ENCODE peak calls at places on chromosomes 11 and 22, in nine cellular contexts. O, C, B, G, J, I, L, N and T are unnamed samples.

GRCh38 chr11:33040127-33040861 is 922 bp downstream of the TCP11L1 start:
- DNase-seq in O (no peak), C (no peak), B (no peak), G (no peak), J (no peak), I (peak; percentile 62), L (peak; percentile 22), N (peak; percentile 32), T (no peak)

GRCh38 chr11:75855191-75855590 is 40.2 kb downstream of the UVRAG start:
- DNase-seq in O (no peak), C (no peak), B (no peak), G (no peak), J (no peak), I (no peak), L (peak; percentile 7), N (no peak), T (no peak)

GRCh38 chr11:45209904-45210699 is 63.7 kb downstream of the PRDM11 start:
- DNase-seq in O (peak; percentile 81), C (peak; percentile 12), B (peak; percentile 41), G (peak; percentile 42), J (peak; percentile 90), I (peak; percentile 48), L (peak; percentile 88), N (no peak), T (peak; percentile 78)

GRCh38 chr11:17575431-17576425 is 28.7 kb downstream of the OTOG start:
- DNase-seq in O (no peak), C (no peak), B (no peak), G (no peak), J (no peak), I (no peak), L (no peak), N (no peak), T (no peak)

GRCh38 chr11:77959434-77959833 is 35.0 kb downstream of the INTS4 start:
- DNase-seq in O (no peak), C (no peak), B (no peak), G (no peak), J (no peak), I (peak; percentile 33), L (no peak), N (no peak), T (no peak)

GRCh38 chr11:69383946-69384547 is 90.1 kb downstream of the MYEOV start:
- DNase-seq in O (peak; percentile 53), C (no peak), B (no peak), G (no peak), J (no peak), I (no peak), L (no peak), N (no peak), T (no peak)

GRCh38 chr11:27362749-27363575 is at the start of gene CCDC34:
- DNase-seq in O (peak; percentile 95), C (peak; percentile 90), B (peak; percentile 93), G (peak; percentile 93), J (peak; percentile 91), I (peak; percentile 98), L (peak; percentile 98), N (peak; percentile 97), T (peak; percentile 88)

GRCh38 chr11:77085652-77086051 is 17.0 kb upstream of the OMP start:
- DNase-seq in O (peak; percentile 25), C (peak; percentile 2), B (no peak), G (no peak), J (no peak), I (no peak), L (no peak), N (no peak), T (no peak)

GRCh38 chr22:45577746-45578523 is 75.3 kb downstream of the FBLN1 start:
- DNase-seq in O (peak; percentile 95), C (peak; percentile 90), B (peak; percentile 83), G (peak; percentile 86), J (peak; percentile 87), I (peak; percentile 88), L (peak; percentile 93), N (peak; percentile 77), T (peak; percentile 86)

GRCh38 chr11:2837096-2837601 is 48.4 kb downstream of the CDKN1C start:
- DNase-seq in O (peak; percentile 88), C (peak; percentile 20), B (peak; percentile 50), G (peak; percentile 74), J (peak; percentile 82), I (peak; percentile 80), L (peak; percentile 65), N (peak; percentile 10), T (peak; percentile 61)

GRCh38 chr11:102427068-102427467 is 25.5 kb downstream of the TMEM123 start:
- DNase-seq in O (no peak), C (no peak), B (no peak), G (no peak), J (no peak), I (no peak), L (no peak), N (no peak), T (no peak)

GRCh38 chr11:17859552-17859951 is 125.0 kb downstream of the KCNC1 start:
- DNase-seq in O (no peak), C (no peak), B (no peak), G (no peak), J (no peak), I (peak; percentile 18), L (no peak), N (no peak), T (no peak)

GRCh38 chr11:91800208-91800914 is 424.3 kb upstream of the FAT3 start:
- DNase-seq in O (peak; percentile 67), C (peak; percentile 36), B (no peak), G (no peak), J (no peak), I (no peak), L (no peak), N (no peak), T (no peak)

GRCh38 chr11:33898957-33899356 is 7.1 kb upstream of the LMO2 start:
- DNase-seq in O (no peak), C (no peak), B (no peak), G (no peak), J (no peak), I (no peak), L (no peak), N (no peak), T (no peak)

GRCh38 chr22:40022536-40023225 is 27.9 kb downstream of the FAM83F start:
- DNase-seq in O (no peak), C (no peak), B (no peak), G (peak; percentile 38), J (no peak), I (peak; percentile 80), L (no peak), N (no peak), T (peak; percentile 92)

GRCh38 chr11:36363361-36364272 is 67.5 kb downstream of the PRR5L start:
- DNase-seq in O (no peak), C (no peak), B (no peak), G (no peak), J (no peak), I (peak; percentile 18), L (peak; percentile 66), N (peak; percentile 37), T (no peak)

DNA sequence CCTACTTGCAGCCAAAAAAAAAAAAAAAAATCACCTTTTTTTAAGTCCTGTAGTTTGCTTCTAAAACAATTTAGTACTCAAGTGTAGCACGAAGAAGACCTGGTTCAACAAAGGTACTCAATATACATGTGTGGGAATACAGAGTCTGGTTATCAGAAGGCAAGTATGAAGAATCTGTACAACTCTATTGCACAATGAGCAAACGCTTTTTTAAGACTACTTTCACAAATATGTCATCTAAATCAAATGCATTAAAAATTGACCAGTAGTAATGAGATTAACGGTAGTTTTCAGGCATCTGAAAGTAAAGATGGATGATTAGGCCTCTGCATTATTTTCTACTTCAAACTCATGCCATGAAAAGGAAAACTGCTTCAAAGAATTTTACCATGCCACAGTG is 9.5 kb downstream of the CHORDC1 start:
- DNase-seq in O (no peak), C (no peak), B (no peak), G (no peak), J (no peak), I (no peak), L (no peak), N (no peak), T (no peak)
- H3K36me3 ChIP-seq in O (peaks cover 67% of the 10 kb centered on the region), C (peaks cover 86% of the 10 kb centered on the region), B (peaks cover 90% of the 10 kb centered on the region), G (peaks cover 6% of the 10 kb centered on the region), J (peaks cover 36% of the 10 kb centered on the region), I (peaks cover 44% of the 10 kb centered on the region), L (peaks cover 35% of the 10 kb centered on the region), N (peaks cover 2% of the 10 kb centered on the region), T (no peaks in the 10 kb centered on the region)

DNA sequence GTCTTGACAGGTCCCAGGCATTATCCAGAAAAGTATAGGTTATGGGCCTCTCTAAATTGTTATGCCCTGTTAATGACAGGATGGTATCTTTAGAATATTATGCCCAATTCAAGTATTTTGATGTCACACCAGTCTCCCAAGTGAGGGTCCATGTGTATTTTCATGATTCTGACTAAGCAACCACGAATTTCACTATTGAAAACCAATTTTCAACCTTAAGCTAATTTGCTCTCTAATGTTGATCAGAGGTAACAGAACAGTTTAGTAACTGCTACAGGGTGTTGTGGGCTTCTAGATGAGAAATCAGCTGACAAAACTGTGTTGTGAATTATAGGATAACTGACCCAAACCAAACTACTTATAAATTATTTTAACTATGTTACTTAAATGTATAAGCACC is 48.0 kb upstream of the SORL1-AS1 start:
- DNase-seq in O (no peak), C (no peak), B (no peak), G (no peak), J (no peak), I (no peak), L (no peak), N (no peak), T (no peak)
- H3K36me3 ChIP-seq in O (peaks cover 42% of the 10 kb centered on the region), C (no peaks in the 10 kb centered on the region), B (peaks cover 33% of the 10 kb centered on the region), G (no peaks in the 10 kb centered on the region), J (no peaks in the 10 kb centered on the region), I (no peaks in the 10 kb centered on the region), L (peaks cover 30% of the 10 kb centered on the region), N (peaks cover 6% of the 10 kb centered on the region), T (peaks cover 3% of the 10 kb centered on the region)

GRCh38 chr11:121714356-121714755 is 261.6 kb upstream of the SORL1-AS1 start:
- DNase-seq in O (no peak), C (no peak), B (no peak), G (no peak), J (no peak), I (peak; percentile 30), L (no peak), N (no peak), T (no peak)

GRCh38 chr11:121715395-121715794 is 262.6 kb upstream of the SORL1-AS1 start:
- DNase-seq in O (no peak), C (no peak), B (no peak), G (no peak), J (no peak), I (no peak), L (no peak), N (no peak), T (no peak)

GRCh38 chr11:121717296-121717695 is 264.5 kb upstream of the SORL1-AS1 start:
- DNase-seq in O (no peak), C (no peak), B (no peak), G (no peak), J (no peak), I (no peak), L (no peak), N (no peak), T (no peak)

GRCh38 chr11:121711900-121712424 is 259.2 kb upstream of the SORL1-AS1 start:
- DNase-seq in O (no peak), C (no peak), B (no peak), G (no peak), J (no peak), I (peak; percentile 25), L (no peak), N (no peak), T (no peak)

GRCh38 chr11:121716060-121716459 is 263.3 kb upstream of the SORL1-AS1 start:
- DNase-seq in O (no peak), C (peak; percentile 32), B (no peak), G (no peak), J (no peak), I (peak; percentile 31), L (no peak), N (no peak), T (no peak)
- H3K36me3 ChIP-seq in O (no peaks in the 10 kb centered on the region), C (no peaks in the 10 kb centered on the region), B (no peaks in the 10 kb centered on the region), G (no peaks in the 10 kb centered on the region), J (no peaks in the 10 kb centered on the region), I (no peaks in the 10 kb centered on the region), L (no peaks in the 10 kb centered on the region), N (no peaks in the 10 kb centered on the region), T (no peaks in the 10 kb centered on the region)

GRCh38 chr11:134144744-134145143 is 75.9 kb downstream of the JAM3 start:
- DNase-seq in O (no peak), C (no peak), B (no peak), G (no peak), J (no peak), I (peak; percentile 32), L (no peak), N (no peak), T (no peak)
- H3K36me3 ChIP-seq in O (peaks cover 22% of the 10 kb centered on the region), C (peaks cover 72% of the 10 kb centered on the region), B (peaks cover 97% of the 10 kb centered on the region), G (no peaks in the 10 kb centered on the region), J (peaks cover 17% of the 10 kb centered on the region), I (no peaks in the 10 kb centered on the region), L (peaks cover 19% of the 10 kb centered on the region), N (peaks cover 8% of the 10 kb centered on the region), T (no peaks in the 10 kb centered on the region)